ENCODE peak calls at places on chromosomes 2 and 18, in ten cellular contexts. One of them, this sample, is unnamed.

GRCh38 chr2:216651370-216651881 is 18.2 kb downstream of the IGFBP2 start:
- DNase-seq in pons: no peak
- DNase-seq in skeletal muscle cell: peak
- DNase-seq in CD4-positive, alpha-beta T cell: no peak
- DNase-seq in HEK293T: no peak
- DNase-seq in renal cortical epithelial cell: no peak
- DNase-seq in AG08395: no peak
- DNase-seq in activated CD4-positive, alpha-beta T cell treated with anti-CD3 and anti-CD28 coated beads, Interleukin-2, amount 50 U/mL, for 1 hour: no peak
- DNase-seq in NCI-H1436: no peak
- DNase-seq in HTR-8/SVneo: no peak
- DNase-seq in this sample: no peak

GRCh38 chr18:27412551-27412950 is 227.4 kb upstream of the CHST9 start:
- DNase-seq in renal cortical epithelial cell: peak
- DNase-seq in activated CD4-positive, alpha-beta T cell treated with anti-CD3 and anti-CD28 coated beads, Interleukin-2, amount 50 U/mL, for 1 hour: no peak
- DNase-seq in NCI-H1436: no peak
- DNase-seq in HEK293T: no peak
- DNase-seq in HTR-8/SVneo: no peak
- DNase-seq in AG08395: no peak
- DNase-seq in skeletal muscle cell: no peak
- DNase-seq in CD4-positive, alpha-beta T cell: no peak
- DNase-seq in pons: no peak
- DNase-seq in this sample: no peak

GRCh38 chr18:2515908-2516625 is 55.2 kb downstream of the METTL4 start:
- DNase-seq in AG08395: peak
- DNase-seq in NCI-H1436: no peak
- DNase-seq in HTR-8/SVneo: peak
- DNase-seq in renal cortical epithelial cell: peak
- DNase-seq in HEK293T: no peak
- DNase-seq in activated CD4-positive, alpha-beta T cell treated with anti-CD3 and anti-CD28 coated beads, Interleukin-2, amount 50 U/mL, for 1 hour: no peak
- DNase-seq in skeletal muscle cell: peak
- DNase-seq in pons: no peak
- DNase-seq in CD4-positive, alpha-beta T cell: no peak
- DNase-seq in this sample: no peak

GRCh38 chr2:157441072-157441454 is 2.8 kb downstream of the CYTIP start:
- DNase-seq in renal cortical epithelial cell: peak
- DNase-seq in skeletal muscle cell: no peak
- DNase-seq in pons: no peak
- DNase-seq in CD4-positive, alpha-beta T cell: no peak
- DNase-seq in HEK293T: no peak
- DNase-seq in NCI-H1436: peak
- DNase-seq in AG08395: no peak
- DNase-seq in activated CD4-positive, alpha-beta T cell treated with anti-CD3 and anti-CD28 coated beads, Interleukin-2, amount 50 U/mL, for 1 hour: no peak
- DNase-seq in HTR-8/SVneo: no peak
- DNase-seq in this sample: no peak

GRCh38 chr18:27411911-27412310 is 226.8 kb upstream of the CHST9 start:
- DNase-seq in HTR-8/SVneo: no peak
- DNase-seq in pons: no peak
- DNase-seq in AG08395: peak
- DNase-seq in renal cortical epithelial cell: peak
- DNase-seq in activated CD4-positive, alpha-beta T cell treated with anti-CD3 and anti-CD28 coated beads, Interleukin-2, amount 50 U/mL, for 1 hour: no peak
- DNase-seq in CD4-positive, alpha-beta T cell: no peak
- DNase-seq in NCI-H1436: no peak
- DNase-seq in skeletal muscle cell: no peak
- DNase-seq in HEK293T: no peak
- DNase-seq in this sample: no peak

GRCh38 chr2:176986579-176986978 is 226.0 kb upstream of the HNRNPA3 start:
- DNase-seq in skeletal muscle cell: peak
- DNase-seq in renal cortical epithelial cell: no peak
- DNase-seq in AG08395: no peak
- DNase-seq in NCI-H1436: no peak
- DNase-seq in activated CD4-positive, alpha-beta T cell treated with anti-CD3 and anti-CD28 coated beads, Interleukin-2, amount 50 U/mL, for 1 hour: no peak
- DNase-seq in pons: no peak
- DNase-seq in CD4-positive, alpha-beta T cell: no peak
- DNase-seq in HEK293T: no peak
- DNase-seq in HTR-8/SVneo: no peak
- DNase-seq in this sample: no peak

GRCh38 chr2:219452361-219453317 is 18.0 kb downstream of the SPEG start:
- DNase-seq in AG08395: peak
- DNase-seq in renal cortical epithelial cell: peak
- DNase-seq in activated CD4-positive, alpha-beta T cell treated with anti-CD3 and anti-CD28 coated beads, Interleukin-2, amount 50 U/mL, for 1 hour: no peak
- DNase-seq in HEK293T: no peak
- DNase-seq in HTR-8/SVneo: peak
- DNase-seq in NCI-H1436: no peak
- DNase-seq in skeletal muscle cell: peak
- DNase-seq in pons: peak
- DNase-seq in CD4-positive, alpha-beta T cell: no peak
- DNase-seq in this sample: peak

GRCh38 chr2:181787310-181788048 is 104.1 kb upstream of the ITPRID2 start:
- DNase-seq in CD4-positive, alpha-beta T cell: no peak
- DNase-seq in skeletal muscle cell: no peak
- DNase-seq in pons: no peak
- DNase-seq in activated CD4-positive, alpha-beta T cell treated with anti-CD3 and anti-CD28 coated beads, Interleukin-2, amount 50 U/mL, for 1 hour: no peak
- DNase-seq in HTR-8/SVneo: no peak
- DNase-seq in AG08395: no peak
- DNase-seq in renal cortical epithelial cell: no peak
- DNase-seq in HEK293T: no peak
- DNase-seq in NCI-H1436: no peak
- DNase-seq in this sample: no peak

GRCh38 chr2:120352701-120353590 is 7.0 kb downstream of the INHBB start:
- DNase-seq in pons: no peak
- DNase-seq in HTR-8/SVneo: no peak
- DNase-seq in skeletal muscle cell: no peak
- DNase-seq in renal cortical epithelial cell: peak
- DNase-seq in CD4-positive, alpha-beta T cell: no peak
- DNase-seq in HEK293T: no peak
- DNase-seq in NCI-H1436: no peak
- DNase-seq in AG08395: no peak
- DNase-seq in activated CD4-positive, alpha-beta T cell treated with anti-CD3 and anti-CD28 coated beads, Interleukin-2, amount 50 U/mL, for 1 hour: no peak
- DNase-seq in this sample: no peak

GRCh38 chr18:8996771-8997432 is 105.6 kb upstream of the NDUFV2 start:
- DNase-seq in CD4-positive, alpha-beta T cell: no peak
- DNase-seq in pons: no peak
- DNase-seq in HEK293T: no peak
- DNase-seq in activated CD4-positive, alpha-beta T cell treated with anti-CD3 and anti-CD28 coated beads, Interleukin-2, amount 50 U/mL, for 1 hour: no peak
- DNase-seq in NCI-H1436: no peak
- DNase-seq in HTR-8/SVneo: no peak
- DNase-seq in skeletal muscle cell: no peak
- DNase-seq in AG08395: no peak
- DNase-seq in renal cortical epithelial cell: peak
- DNase-seq in this sample: no peak

GRCh38 chr2:17190527-17190926 is 327.7 kb downstream of the RAD51AP2 start:
- DNase-seq in pons: no peak
- DNase-seq in renal cortical epithelial cell: peak
- DNase-seq in AG08395: no peak
- DNase-seq in CD4-positive, alpha-beta T cell: no peak
- DNase-seq in skeletal muscle cell: no peak
- DNase-seq in HEK293T: no peak
- DNase-seq in NCI-H1436: no peak
- DNase-seq in activated CD4-positive, alpha-beta T cell treated with anti-CD3 and anti-CD28 coated beads, Interleukin-2, amount 50 U/mL, for 1 hour: no peak
- DNase-seq in HTR-8/SVneo: no peak
- DNase-seq in this sample: no peak

GRCh38 chr2:39755466-39755865 is 23.6 kb downstream of the THUMPD2 start:
- DNase-seq in HTR-8/SVneo: no peak
- DNase-seq in renal cortical epithelial cell: no peak
- DNase-seq in HEK293T: no peak
- DNase-seq in CD4-positive, alpha-beta T cell: no peak
- DNase-seq in skeletal muscle cell: no peak
- DNase-seq in AG08395: no peak
- DNase-seq in pons: no peak
- DNase-seq in activated CD4-positive, alpha-beta T cell treated with anti-CD3 and anti-CD28 coated beads, Interleukin-2, amount 50 U/mL, for 1 hour: no peak
- DNase-seq in NCI-H1436: no peak
- DNase-seq in this sample: no peak

GRCh38 chr2:99850076-99850710 is 292.2 kb downstream of the AFF3 start:
- DNase-seq in NCI-H1436: no peak
- DNase-seq in pons: no peak
- DNase-seq in AG08395: no peak
- DNase-seq in HTR-8/SVneo: no peak
- DNase-seq in skeletal muscle cell: no peak
- DNase-seq in HEK293T: peak
- DNase-seq in renal cortical epithelial cell: peak
- DNase-seq in activated CD4-positive, alpha-beta T cell treated with anti-CD3 and anti-CD28 coated beads, Interleukin-2, amount 50 U/mL, for 1 hour: no peak
- DNase-seq in CD4-positive, alpha-beta T cell: no peak
- DNase-seq in this sample: no peak

GRCh38 chr2:217370391-217370790 is 510.5 kb upstream of the TNP1 start:
- DNase-seq in HTR-8/SVneo: no peak
- DNase-seq in renal cortical epithelial cell: peak
- DNase-seq in CD4-positive, alpha-beta T cell: no peak
- DNase-seq in pons: no peak
- DNase-seq in AG08395: peak
- DNase-seq in HEK293T: no peak
- DNase-seq in NCI-H1436: no peak
- DNase-seq in activated CD4-positive, alpha-beta T cell treated with anti-CD3 and anti-CD28 coated beads, Interleukin-2, amount 50 U/mL, for 1 hour: no peak
- DNase-seq in skeletal muscle cell: peak
- DNase-seq in this sample: no peak

GRCh38 chr2:12202702-12203101 is 456.3 kb downstream of the LPIN1 start:
- DNase-seq in activated CD4-positive, alpha-beta T cell treated with anti-CD3 and anti-CD28 coated beads, Interleukin-2, amount 50 U/mL, for 1 hour: no peak
- DNase-seq in HTR-8/SVneo: no peak
- DNase-seq in CD4-positive, alpha-beta T cell: no peak
- DNase-seq in HEK293T: no peak
- DNase-seq in pons: no peak
- DNase-seq in renal cortical epithelial cell: no peak
- DNase-seq in AG08395: peak
- DNase-seq in NCI-H1436: no peak
- DNase-seq in skeletal muscle cell: peak
- DNase-seq in this sample: no peak

GRCh38 chr2:213279961-213280360 is 4.3 kb upstream of the SPAG16 start:
- DNase-seq in HTR-8/SVneo: no peak
- DNase-seq in HEK293T: no peak
- DNase-seq in AG08395: peak
- DNase-seq in activated CD4-positive, alpha-beta T cell treated with anti-CD3 and anti-CD28 coated beads, Interleukin-2, amount 50 U/mL, for 1 hour: no peak
- DNase-seq in pons: no peak
- DNase-seq in CD4-positive, alpha-beta T cell: no peak
- DNase-seq in renal cortical epithelial cell: no peak
- DNase-seq in NCI-H1436: no peak
- DNase-seq in skeletal muscle cell: peak
- DNase-seq in this sample: no peak

GRCh38 chr2:9753276-9753600 is 90.0 kb upstream of the TAF1B start:
- DNase-seq in HEK293T: no peak
- DNase-seq in activated CD4-positive, alpha-beta T cell treated with anti-CD3 and anti-CD28 coated beads, Interleukin-2, amount 50 U/mL, for 1 hour: peak
- DNase-seq in renal cortical epithelial cell: peak
- DNase-seq in HTR-8/SVneo: peak
- DNase-seq in skeletal muscle cell: peak
- DNase-seq in CD4-positive, alpha-beta T cell: no peak
- DNase-seq in AG08395: peak
- DNase-seq in NCI-H1436: no peak
- DNase-seq in pons: peak
- DNase-seq in this sample: no peak

GRCh38 chr2:19357383-19358241 is 811 bp downstream of the OSR1 start:
- DNase-seq in skeletal muscle cell: no peak
- DNase-seq in CD4-positive, alpha-beta T cell: no peak
- DNase-seq in AG08395: no peak
- DNase-seq in renal cortical epithelial cell: no peak
- DNase-seq in activated CD4-positive, alpha-beta T cell treated with anti-CD3 and anti-CD28 coated beads, Interleukin-2, amount 50 U/mL, for 1 hour: peak
- DNase-seq in HTR-8/SVneo: no peak
- DNase-seq in pons: no peak
- DNase-seq in HEK293T: no peak
- DNase-seq in NCI-H1436: no peak
- DNase-seq in this sample: no peak

GRCh38 chr18:44802508-44802907 is 121.8 kb downstream of the SETBP1 start:
- DNase-seq in AG08395: peak
- DNase-seq in activated CD4-positive, alpha-beta T cell treated with anti-CD3 and anti-CD28 coated beads, Interleukin-2, amount 50 U/mL, for 1 hour: no peak
- DNase-seq in pons: no peak
- DNase-seq in CD4-positive, alpha-beta T cell: no peak
- DNase-seq in HTR-8/SVneo: no peak
- DNase-seq in HEK293T: no peak
- DNase-seq in skeletal muscle cell: peak
- DNase-seq in NCI-H1436: no peak
- DNase-seq in renal cortical epithelial cell: peak
- DNase-seq in this sample: no peak

GRCh38 chr18:11149441-11150270 is at the start of gene PIEZO2:
- DNase-seq in pons: peak
- DNase-seq in skeletal muscle cell: no peak
- DNase-seq in CD4-positive, alpha-beta T cell: no peak
- DNase-seq in AG08395: peak
- DNase-seq in HTR-8/SVneo: peak
- DNase-seq in NCI-H1436: no peak
- DNase-seq in HEK293T: peak
- DNase-seq in renal cortical epithelial cell: no peak
- DNase-seq in activated CD4-positive, alpha-beta T cell treated with anti-CD3 and anti-CD28 coated beads, Interleukin-2, amount 50 U/mL, for 1 hour: no peak
- DNase-seq in this sample: no peak

GRCh38 chr2:100857915-100858314 is 38.0 kb downstream of the NPAS2 start:
- DNase-seq in CD4-positive, alpha-beta T cell: no peak
- DNase-seq in NCI-H1436: no peak
- DNase-seq in skeletal muscle cell: peak
- DNase-seq in HEK293T: no peak
- DNase-seq in renal cortical epithelial cell: no peak
- DNase-seq in AG08395: peak
- DNase-seq in activated CD4-positive, alpha-beta T cell treated with anti-CD3 and anti-CD28 coated beads, Interleukin-2, amount 50 U/mL, for 1 hour: no peak
- DNase-seq in pons: no peak
- DNase-seq in HTR-8/SVneo: no peak
- DNase-seq in this sample: no peak

GRCh38 chr2:238697193-238698191 is 150.4 kb upstream of the TWIST2 start:
- DNase-seq in HTR-8/SVneo: no peak
- DNase-seq in skeletal muscle cell: no peak
- DNase-seq in CD4-positive, alpha-beta T cell: no peak
- DNase-seq in pons: no peak
- DNase-seq in activated CD4-positive, alpha-beta T cell treated with anti-CD3 and anti-CD28 coated beads, Interleukin-2, amount 50 U/mL, for 1 hour: no peak
- DNase-seq in NCI-H1436: no peak
- DNase-seq in HEK293T: no peak
- DNase-seq in AG08395: no peak
- DNase-seq in renal cortical epithelial cell: no peak
- DNase-seq in this sample: no peak

GRCh38 chr18:25189391-25190185 is 162.4 kb downstream of the ZNF521 start:
- DNase-seq in HEK293T: no peak
- DNase-seq in AG08395: no peak
- DNase-seq in renal cortical epithelial cell: no peak
- DNase-seq in activated CD4-positive, alpha-beta T cell treated with anti-CD3 and anti-CD28 coated beads, Interleukin-2, amount 50 U/mL, for 1 hour: no peak
- DNase-seq in HTR-8/SVneo: no peak
- DNase-seq in pons: no peak
- DNase-seq in skeletal muscle cell: no peak
- DNase-seq in CD4-positive, alpha-beta T cell: no peak
- DNase-seq in NCI-H1436: no peak
- DNase-seq in this sample: no peak

GRCh38 chr2:186036862-186037449 is 298.4 kb downstream of the FSIP2 start:
- DNase-seq in skeletal muscle cell: no peak
- DNase-seq in renal cortical epithelial cell: no peak
- DNase-seq in NCI-H1436: peak
- DNase-seq in activated CD4-positive, alpha-beta T cell treated with anti-CD3 and anti-CD28 coated beads, Interleukin-2, amount 50 U/mL, for 1 hour: no peak
- DNase-seq in CD4-positive, alpha-beta T cell: no peak
- DNase-seq in HEK293T: no peak
- DNase-seq in pons: no peak
- DNase-seq in HTR-8/SVneo: no peak
- DNase-seq in AG08395: no peak
- DNase-seq in this sample: no peak

GRCh38 chr2:59296279-59296678 is 1055.2 kb upstream of the FANCL start:
- DNase-seq in AG08395: no peak
- DNase-seq in skeletal muscle cell: no peak
- DNase-seq in HTR-8/SVneo: no peak
- DNase-seq in pons: no peak
- DNase-seq in NCI-H1436: no peak
- DNase-seq in CD4-positive, alpha-beta T cell: no peak
- DNase-seq in activated CD4-positive, alpha-beta T cell treated with anti-CD3 and anti-CD28 coated beads, Interleukin-2, amount 50 U/mL, for 1 hour: no peak
- DNase-seq in renal cortical epithelial cell: no peak
- DNase-seq in HEK293T: no peak
- DNase-seq in this sample: no peak

GRCh38 chr2:94861308-94862152 is 9.7 kb upstream of the TEKT4 start:
- DNase-seq in AG08395: no peak
- DNase-seq in pons: no peak
- DNase-seq in renal cortical epithelial cell: no peak
- DNase-seq in NCI-H1436: no peak
- DNase-seq in HEK293T: no peak
- DNase-seq in activated CD4-positive, alpha-beta T cell treated with anti-CD3 and anti-CD28 coated beads, Interleukin-2, amount 50 U/mL, for 1 hour: no peak
- DNase-seq in HTR-8/SVneo: no peak
- DNase-seq in CD4-positive, alpha-beta T cell: peak
- DNase-seq in skeletal muscle cell: no peak
- DNase-seq in this sample: no peak

GRCh38 chr2:172561270-172561669 is 5.4 kb downstream of the PDK1 start:
- DNase-seq in HEK293T: no peak
- DNase-seq in skeletal muscle cell: no peak
- DNase-seq in pons: peak
- DNase-seq in HTR-8/SVneo: no peak
- DNase-seq in NCI-H1436: no peak
- DNase-seq in AG08395: no peak
- DNase-seq in renal cortical epithelial cell: no peak
- DNase-seq in CD4-positive, alpha-beta T cell: no peak
- DNase-seq in activated CD4-positive, alpha-beta T cell treated with anti-CD3 and anti-CD28 coated beads, Interleukin-2, amount 50 U/mL, for 1 hour: no peak
- DNase-seq in this sample: no peak

GRCh38 chr2:96771792-96772618 is 11.3 kb downstream of the CNNM4 start:
- DNase-seq in HEK293T: no peak
- DNase-seq in NCI-H1436: no peak
- DNase-seq in activated CD4-positive, alpha-beta T cell treated with anti-CD3 and anti-CD28 coated beads, Interleukin-2, amount 50 U/mL, for 1 hour: no peak
- DNase-seq in CD4-positive, alpha-beta T cell: no peak
- DNase-seq in skeletal muscle cell: no peak
- DNase-seq in pons: no peak
- DNase-seq in HTR-8/SVneo: no peak
- DNase-seq in renal cortical epithelial cell: peak
- DNase-seq in AG08395: no peak
- DNase-seq in this sample: no peak